ENCODE peak calls at places on chromosomes 4 and X, in four cellular contexts. Y, X, S and Z are unnamed samples.

GRCh38 chr4:168794881-168795280 is 215.2 kb downstream of the CBR4 start:
- DNase-seq in Y (no peak), X (no peak), S (no peak), Z (no peak)

GRCh38 chr4:108135549-108136209 is 33.1 kb downstream of the LEF1 start:
- DNase-seq in Y (no peak), X (peak), S (peak), Z (no peak)

GRCh38 chrX:149286940-149287349 is 218.2 kb downstream of the IDS start:
- DNase-seq in Y (peak), X (peak), S (peak), Z (peak)

GRCh38 chr4:57074753-57075152 is 35.4 kb downstream of the IGFBP7 start:
- DNase-seq in Y (no peak), X (no peak), S (no peak), Z (no peak)

GRCh38 chr4:139950568-139950967 is 203.4 kb downstream of the MAML3 start:
- DNase-seq in Y (no peak), X (peak), S (no peak), Z (no peak)

GRCh38 chr4:145755802-145756201 is 75.9 kb downstream of the C4orf51 start:
- DNase-seq in Y (no peak), X (no peak), S (no peak), Z (peak)

GRCh38 chr4:107931775-107932321 is 499 bp downstream of the CYP2U1 start:
- DNase-seq in Y (no peak), X (peak), S (peak), Z (no peak)

GRCh38 chr4:834368-835147 is 8.6 kb upstream of the CPLX1 start:
- DNase-seq in Y (no peak), X (no peak), S (peak), Z (no peak)

GRCh38 chrX:147376601-147377387 is 534.9 kb upstream of the FMR1 start:
- DNase-seq in Y (no peak), X (no peak), S (peak), Z (peak)

GRCh38 chr4:1748465-1748995 is 27.2 kb downstream of the TACC3 start:
- DNase-seq in Y (peak), X (peak), S (peak), Z (no peak)

GRCh38 chr4:14856076-14856926 is 146.0 kb upstream of the CPEB2 start:
- DNase-seq in Y (no peak), X (peak), S (no peak), Z (no peak)

GRCh38 chr4:95049838-95050237 is 292.1 kb downstream of the BMPR1B start:
- DNase-seq in Y (no peak), X (no peak), S (no peak), Z (peak)

GRCh38 chrX:110853610-110854009 is 58.0 kb upstream of the CHRDL1 start:
- DNase-seq in Y (peak), X (no peak), S (peak), Z (peak)